ENCODE peak calls at places on chromosomes 5 and 9, in eight cellular contexts. V is neural progenitor cell; X is left lung; C is BE2C; H is endodermal cell; D is CD8-positive, alpha-beta memory T cell; P is heart right ventricle; I is iPS DF 6.9. O is an unnamed sample.

GRCh38 chr5:56412601-56413379 is 179.7 kb upstream of the ANKRD55 start:
- DNase-seq in P (peak; percentile 22), H (no peak), X (peak; percentile 74), I (no peak), D (no peak), V (no peak), C (no peak), O (no peak)

GRCh38 chr5:135724475-135725065 is 109.9 kb upstream of the SLC25A48 start:
- DNase-seq in X (no peak), H (no peak), I (no peak), V (no peak), C (no peak), D (no peak), P (no peak), O (no peak)

GRCh38 chr5:54093861-54094260 is 216.5 kb downstream of the ARL15 start:
- DNase-seq in H (no peak), P (no peak), I (no peak), V (no peak), X (no peak), C (no peak), D (no peak), O (no peak)

GRCh38 chr5:1781726-1782384 is 17.8 kb downstream of the MRPL36 start:
- DNase-seq in X (peak; percentile 65), V (no peak), H (peak; percentile 18), C (no peak), D (no peak), P (no peak), I (no peak), O (no peak)

GRCh38 chr9:136437430-136437829 is 2.2 kb downstream of the INPP5E start:
- DNase-seq in I (no peak), D (no peak), H (no peak), C (no peak), P (no peak), V (no peak), X (no peak), O (no peak)

GRCh38 chr9:133583586-133583985 is 25.6 kb downstream of the FAM163B start:
- DNase-seq in H (no peak), C (peak; percentile 82), P (peak; percentile 87), I (no peak), D (no peak), V (no peak), X (peak; percentile 75), O (no peak)

GRCh38 chr5:95959964-95960801 is 1.5 kb downstream of the ELL2 start:
- DNase-seq in H (no peak), P (no peak), D (peak; percentile 10), X (no peak), I (no peak), C (no peak), V (peak; percentile 11), O (no peak)

GRCh38 chr5:147208134-147208533 is 26.7 kb upstream of the STK32A start:
- DNase-seq in C (no peak), D (no peak), P (no peak), H (no peak), X (no peak), V (no peak), I (no peak), O (no peak)

GRCh38 chr9:126777733-126778132 is 27.1 kb upstream of the ZBTB43 start:
- DNase-seq in H (peak; percentile 88), D (no peak), V (peak; percentile 37), C (no peak), I (peak; percentile 63), P (no peak), X (no peak), O (no peak)

GRCh38 chr9:75148551-75148950 is 60.2 kb downstream of the OSTF1 start:
- DNase-seq in I (no peak), V (no peak), X (no peak), P (no peak), H (no peak), C (no peak), D (no peak), O (no peak)

DNA sequence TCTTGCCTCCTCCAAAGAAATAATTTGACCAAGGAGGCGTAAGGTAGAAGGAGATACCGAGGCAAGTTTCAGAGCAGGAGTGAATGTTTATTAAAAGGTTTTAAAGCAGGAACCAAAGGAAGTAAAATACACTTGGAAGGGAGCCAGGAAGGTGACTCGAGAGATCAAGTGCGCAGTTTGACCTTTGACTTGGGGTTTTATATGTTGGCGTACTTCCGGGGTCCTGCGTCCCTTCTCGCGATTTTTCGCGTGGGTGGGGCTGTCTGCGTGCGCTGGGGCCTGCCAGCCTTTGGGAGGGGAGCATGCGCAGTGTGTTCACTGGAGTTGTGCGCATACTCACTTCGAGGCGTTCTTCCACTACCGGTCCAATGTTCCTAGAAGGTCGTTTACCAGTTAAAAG is 166.0 kb upstream of the IRX2 start:
- DNase-seq in D (no peak), P (no peak), C (no peak), X (no peak), V (no peak), H (no peak), I (no peak), O (no peak)
- H3K9me3 ChIP-seq in D (no peaks in the 10 kb centered on the region), P (peaks cover 12% of the 10 kb centered on the region), C (no peaks in the 10 kb centered on the region), X (peaks cover 38% of the 10 kb centered on the region), V (no peaks in the 10 kb centered on the region), H (peaks cover 2% of the 10 kb centered on the region), I (peaks cover 3% of the 10 kb centered on the region), O (no peaks in the 10 kb centered on the region)

GRCh38 chr5:141383345-141383744 is 803 bp downstream of the PCDHGA7 start:
- DNase-seq in I (no peak), H (no peak), D (no peak), P (no peak), V (no peak), C (no peak), X (no peak), O (no peak)
- H3K9me3 ChIP-seq in I (peaks cover under 1% of the 10 kb centered on the region), H (peaks cover 36% of the 10 kb centered on the region), D (no peaks in the 10 kb centered on the region), P (peaks cover 95% of the 10 kb centered on the region), V (peaks cover 3% of the 10 kb centered on the region), C (no peaks in the 10 kb centered on the region), X (peaks cover 87% of the 10 kb centered on the region), O (peaks cover 19% of the 10 kb centered on the region)

DNA sequence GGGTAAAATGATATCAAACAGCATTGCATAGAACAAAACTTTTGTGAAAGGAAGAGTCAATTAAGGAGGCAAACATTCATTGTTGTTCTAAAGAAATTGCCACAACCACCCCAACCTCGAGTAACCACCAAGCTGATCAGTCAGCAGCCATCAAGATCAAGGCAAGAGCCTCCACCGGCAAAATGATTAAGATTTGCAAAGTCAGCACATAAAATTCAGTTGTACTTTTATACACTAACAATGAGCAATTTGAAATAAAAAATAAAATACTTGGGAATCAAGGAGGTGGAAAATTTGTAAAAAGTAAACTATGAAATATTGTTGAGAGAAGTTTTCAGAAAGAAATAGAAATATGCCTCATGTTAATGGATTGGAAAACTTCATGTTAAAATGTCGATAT is 1118.5 kb downstream of the PTPRD start:
- DNase-seq in D (no peak), V (no peak), X (no peak), I (no peak), H (no peak), P (no peak), C (no peak), O (no peak)
- H3K9me3 ChIP-seq in D (peaks cover 4% of the 10 kb centered on the region), V (no peaks in the 10 kb centered on the region), X (peaks cover 29% of the 10 kb centered on the region), I (no peaks in the 10 kb centered on the region), H (peaks cover 12% of the 10 kb centered on the region), P (peaks cover 26% of the 10 kb centered on the region), C (no peaks in the 10 kb centered on the region), O (no peaks in the 10 kb centered on the region)

DNA sequence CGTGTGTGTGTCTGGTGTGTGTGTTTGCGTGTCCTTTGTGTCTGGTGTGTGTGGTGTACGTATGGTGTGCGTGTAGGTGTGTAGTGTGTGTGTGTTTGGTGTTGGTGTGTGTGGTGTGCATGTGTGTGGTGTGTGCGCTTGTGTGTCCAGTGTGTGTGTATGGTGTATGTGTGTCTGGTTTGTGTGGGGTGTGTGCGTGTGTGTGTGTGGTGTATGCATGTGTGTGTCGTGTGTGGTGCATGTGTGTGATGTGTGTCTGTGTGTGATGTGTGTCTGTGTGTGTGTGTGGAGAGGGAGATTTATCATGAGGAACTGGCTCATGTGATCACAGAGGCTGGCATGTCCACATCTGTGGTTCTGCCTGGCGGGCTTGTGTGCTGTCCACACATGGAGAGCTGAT is 71.7 kb downstream of the CACNA1B start:
- DNase-seq in H (no peak), V (no peak), C (no peak), P (no peak), X (no peak), D (no peak), I (no peak), O (no peak)
- H3K9me3 ChIP-seq in H (peaks cover 58% of the 10 kb centered on the region), V (peaks cover 22% of the 10 kb centered on the region), C (peaks cover 9% of the 10 kb centered on the region), P (peaks cover 29% of the 10 kb centered on the region), X (peaks cover 31% of the 10 kb centered on the region), D (peaks cover 9% of the 10 kb centered on the region), I (peaks cover 10% of the 10 kb centered on the region), O (no peaks in the 10 kb centered on the region)

DNA sequence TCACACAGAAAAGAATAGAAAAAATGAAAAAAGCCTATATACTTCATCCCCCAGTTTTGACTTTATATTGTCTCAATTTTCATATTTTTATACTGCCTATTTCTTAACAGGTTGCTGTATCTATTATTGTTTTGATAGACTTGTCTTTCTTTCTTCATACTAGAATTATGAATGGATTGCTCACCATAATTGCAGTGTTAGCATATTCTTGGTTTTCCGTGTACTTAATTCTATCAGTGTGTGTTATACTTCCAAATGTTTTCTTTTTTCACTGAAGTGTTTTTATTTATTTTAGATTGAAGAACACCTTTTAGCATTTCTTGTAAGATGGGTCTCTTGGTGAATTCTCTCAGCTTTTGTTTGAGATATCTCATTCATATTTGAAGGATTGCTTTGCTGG is 38.7 kb downstream of the MTRR start:
- DNase-seq in D (no peak), I (no peak), X (no peak), H (no peak), V (no peak), P (no peak), C (no peak), O (no peak)
- H3K9me3 ChIP-seq in D (peaks cover 3% of the 10 kb centered on the region), I (no peaks in the 10 kb centered on the region), X (peaks cover 37% of the 10 kb centered on the region), H (peaks cover 24% of the 10 kb centered on the region), V (peaks cover 23% of the 10 kb centered on the region), P (peaks cover 38% of the 10 kb centered on the region), C (no peaks in the 10 kb centered on the region), O (no peaks in the 10 kb centered on the region)

DNA sequence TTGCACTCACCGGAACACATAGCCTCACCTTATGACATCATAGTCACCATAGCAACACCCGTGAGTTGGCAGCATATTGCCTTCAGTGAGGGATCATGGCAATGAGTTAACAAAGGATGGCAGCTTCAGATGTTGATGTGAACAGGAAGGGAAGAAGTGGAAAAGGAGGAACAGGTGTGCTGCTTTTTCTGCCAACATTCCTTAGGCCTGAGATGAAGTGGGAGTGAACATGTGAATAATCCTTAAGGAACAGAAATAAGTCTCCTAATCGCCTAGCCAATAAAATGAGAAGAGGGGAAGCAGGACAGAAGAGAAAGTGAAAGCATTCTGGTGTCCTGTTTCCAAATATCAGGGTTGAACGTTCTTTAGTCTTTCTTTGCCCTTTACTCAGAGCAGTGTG is 360.0 kb downstream of the BRINP1 start:
- DNase-seq in X (no peak), P (no peak), C (no peak), H (no peak), I (no peak), V (no peak), D (no peak), O (no peak)
- H3K9me3 ChIP-seq in X (no peaks in the 10 kb centered on the region), P (no peaks in the 10 kb centered on the region), C (no peaks in the 10 kb centered on the region), H (no peaks in the 10 kb centered on the region), I (no peaks in the 10 kb centered on the region), V (no peaks in the 10 kb centered on the region), D (no peaks in the 10 kb centered on the region), O (no peaks in the 10 kb centered on the region)

GRCh38 chr5:26323794-26324193 is 714.6 kb downstream of the CDH9 start:
- DNase-seq in C (no peak), V (no peak), H (no peak), D (no peak), I (no peak), X (peak; percentile 53), P (no peak), O (no peak)
- H3K9me3 ChIP-seq in C (no peaks in the 10 kb centered on the region), V (no peaks in the 10 kb centered on the region), H (no peaks in the 10 kb centered on the region), D (no peaks in the 10 kb centered on the region), I (no peaks in the 10 kb centered on the region), X (peaks cover 5% of the 10 kb centered on the region), P (no peaks in the 10 kb centered on the region), O (no peaks in the 10 kb centered on the region)